ENCODE peak calls at places on chromosomes 4 and X, in eight cellular contexts. W is heart left ventricle, M is GM23248, L is right lobe of liver, O is heart right ventricle, P is A549, S is psoas muscle, T is BE2C. D is an unnamed sample. For H3K4me1, the result is how much of the 10 kb centered on the place peaks cover.

GRCh38 chrX:130874751-130875150 is 28.3 kb downstream of the ENOX2 start:
- DNase-seq in W (no peak), M (peak), L (no peak), O (no peak), P (no peak), S (no peak), T (no peak), D (no peak)

GRCh38 chrX:46959985-46960700 is 47.9 kb downstream of the JADE3 start:
- DNase-seq in W (no peak), M (peak), L (no peak), O (no peak), P (no peak), S (no peak), T (no peak), D (no peak)

GRCh38 chrX:31166416-31166815 is 94.6 kb upstream of the FTHL17 start:
- DNase-seq in W (no peak), M (no peak), L (no peak), O (no peak), P (no peak), S (no peak), T (no peak), D (no peak)

GRCh38 chrX:3548743-3549441 is 164.6 kb downstream of the PRKX start:
- DNase-seq in W (no peak), M (peak), L (no peak), O (no peak), P (peak), S (no peak), T (no peak), D (peak)

GRCh38 chrX:41076742-41077141 is 8.5 kb upstream of the USP9X start:
- DNase-seq in W (peak), M (no peak), L (no peak), O (no peak), P (no peak), S (no peak), T (no peak), D (no peak)

GRCh38 chr4:104163820-104164219 is 330.9 kb downstream of the CXXC4 start:
- DNase-seq in W (no peak), M (no peak), L (no peak), O (no peak), P (no peak), S (no peak), T (no peak), D (no peak)

GRCh38 chrX:10676239-10676971 is 56.0 kb upstream of the MID1 start:
- DNase-seq in W (no peak), M (peak), L (no peak), O (no peak), P (no peak), S (no peak), T (no peak), D (no peak)

GRCh38 chr4:38600575-38600974 is 63.4 kb upstream of the KLF3 start:
- DNase-seq in W (no peak), M (no peak), L (no peak), O (no peak), P (no peak), S (no peak), T (no peak), D (no peak)

GRCh38 chr4:610411-611261 is 14.7 kb upstream of the PDE6B start:
- DNase-seq in W (no peak), M (peak), L (no peak), O (no peak), P (peak), S (no peak), T (no peak), D (no peak)

GRCh38 chr4:76208005-76208765 is 5.4 kb downstream of the SCARB2 start:
- DNase-seq in W (peak), M (peak), L (peak), O (peak), P (no peak), S (peak), T (peak), D (no peak)

GRCh38 chr4:112448211-112448745 is 67.7 kb downstream of the NEUROG2 start:
- DNase-seq in W (no peak), M (peak), L (no peak), O (no peak), P (no peak), S (no peak), T (no peak), D (peak)

GRCh38 chr4:66169341-66169740 is 499.1 kb upstream of the EPHA5 start:
- DNase-seq in W (no peak), M (peak), L (no peak), O (no peak), P (no peak), S (no peak), T (peak), D (peak)

GRCh38 chr4:108170729-108171540 is 2.2 kb upstream of the LEF1 start:
- DNase-seq in W (no peak), M (no peak), L (no peak), O (no peak), P (no peak), S (no peak), T (no peak), D (no peak)

GRCh38 chr4:26022346-26022891 is 108.4 kb downstream of the SMIM20 start:
- DNase-seq in W (no peak), M (peak), L (no peak), O (no peak), P (peak), S (no peak), T (no peak), D (no peak)

GRCh38 chrX:124232523-124233201 is 99.8 kb upstream of the TEX13D start:
- DNase-seq in W (no peak), M (no peak), L (no peak), O (no peak), P (no peak), S (no peak), T (no peak), D (no peak)

DNA sequence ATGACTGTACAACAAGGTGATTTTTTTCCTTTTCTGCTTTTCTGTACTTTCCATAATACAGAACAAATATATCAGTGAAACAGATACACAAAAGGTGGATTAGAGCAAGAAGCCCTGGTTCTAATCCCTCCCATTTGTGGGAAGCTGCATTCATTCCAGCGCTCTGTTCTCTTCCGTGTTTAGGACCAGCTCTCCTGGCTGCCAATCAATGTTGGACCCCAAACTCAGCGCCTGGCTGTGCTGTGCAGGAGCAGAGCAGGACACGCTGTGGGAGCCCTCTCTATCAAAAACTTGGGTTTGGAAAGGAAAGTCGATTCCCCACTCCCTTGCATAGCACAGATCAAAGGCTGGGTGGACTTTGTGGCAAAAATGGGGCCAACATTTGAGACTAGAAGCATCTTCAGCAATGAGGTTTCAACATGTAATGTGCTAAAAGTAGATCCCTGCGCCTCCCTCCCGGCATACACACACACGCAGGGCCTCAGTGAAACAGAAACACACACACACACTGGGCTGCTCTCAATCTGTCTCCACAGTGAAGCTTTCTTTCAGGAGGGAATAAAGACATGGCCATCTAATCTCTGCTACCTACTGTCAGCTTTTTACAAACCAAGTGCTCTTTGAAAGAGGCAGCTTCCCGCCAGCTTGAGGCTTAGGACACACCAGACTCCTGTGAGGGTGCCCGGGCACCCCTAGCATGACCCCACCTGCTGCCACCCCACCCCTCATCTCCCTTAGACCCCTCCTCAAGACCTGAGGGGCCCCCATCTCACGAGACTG is 12.2 kb downstream of the WDR1 start:
- DNase-seq in W (no peak), M (peak), L (no peak), O (no peak), P (no peak), S (no peak), T (no peak), D (peak)
- H3K4me1 ChIP-seq in W (half or more), M (half or more), L (under half), O (under half), P (under half), S (half or more), T (under half), D (under half)

DNA sequence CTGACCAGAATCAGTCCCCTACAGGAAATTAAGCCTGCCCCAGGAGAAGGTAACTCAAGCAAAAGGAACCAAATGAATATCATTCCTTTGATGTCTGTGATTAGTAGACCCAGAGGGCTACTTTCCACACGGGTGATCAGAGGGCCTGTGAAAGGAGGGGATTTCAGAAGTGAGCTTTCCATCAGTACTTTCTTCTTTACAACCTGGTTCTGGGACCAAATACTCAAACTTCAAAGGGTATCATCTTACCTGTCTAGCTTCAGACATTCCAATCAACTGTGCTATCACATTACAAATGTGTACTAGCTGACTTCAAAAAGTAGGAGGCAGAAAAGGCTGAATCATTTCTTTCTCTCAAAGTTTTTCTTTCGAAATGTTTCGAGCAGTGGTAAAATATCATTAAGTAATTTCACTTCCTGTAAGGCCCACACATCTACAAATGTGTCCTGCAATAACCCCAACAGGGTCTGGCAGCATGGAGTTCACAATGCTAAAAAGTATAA is 23.9 kb downstream of the ACSL4 start:
- DNase-seq in W (no peak), M (peak), L (no peak), O (no peak), P (no peak), S (no peak), T (no peak), D (no peak)
- H3K4me1 ChIP-seq in W (under half), M (under half), L (under half), O (under half), P (under half), S (under half), T (under half), D (under half)

GRCh38 chrX:53294024-53294648 is 12.8 kb upstream of the IQSEC2 start:
- DNase-seq in W (no peak), M (peak), L (no peak), O (no peak), P (no peak), S (no peak), T (no peak), D (no peak)

GRCh38 chrX:53291596-53291995 is 10.2 kb upstream of the IQSEC2 start:
- DNase-seq in W (no peak), M (no peak), L (no peak), O (no peak), P (no peak), S (no peak), T (no peak), D (no peak)

GRCh38 chrX:53288173-53288572 is 6.8 kb upstream of the IQSEC2 start:
- DNase-seq in W (peak), M (no peak), L (no peak), O (peak), P (no peak), S (peak), T (peak), D (no peak)

GRCh38 chrX:53287493-53288138 is 6.2 kb upstream of the IQSEC2 start:
- DNase-seq in W (peak), M (peak), L (no peak), O (peak), P (no peak), S (peak), T (peak), D (no peak)

GRCh38 chrX:53290441-53291041 is 9.2 kb upstream of the IQSEC2 start:
- DNase-seq in W (no peak), M (no peak), L (no peak), O (no peak), P (no peak), S (peak), T (no peak), D (no peak)
- H3K4me1 ChIP-seq in W (under half), M (under half), L (under half), O (under half), P (under half), S (under half), T (under half), D (under half)

DNA sequence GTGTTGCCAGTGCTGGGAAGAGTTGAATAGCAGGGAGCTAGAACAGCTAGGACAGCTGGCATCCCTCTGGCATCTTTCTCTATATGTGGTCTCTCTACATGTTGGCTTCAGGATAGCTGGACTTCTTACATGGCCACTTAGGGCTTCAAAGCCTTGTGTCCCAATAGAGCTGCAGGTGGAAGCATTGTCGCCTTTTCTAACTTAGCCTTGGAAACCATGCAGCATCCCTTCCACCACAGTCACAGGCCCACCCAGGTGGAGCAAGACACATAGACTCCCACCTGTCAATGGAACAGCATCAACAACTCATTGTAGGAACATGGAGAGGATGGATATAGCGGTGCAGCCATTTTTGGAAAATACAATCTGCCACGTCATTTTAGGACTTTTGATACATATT is 149.0 kb downstream of the AASDH start:
- DNase-seq in W (no peak), M (no peak), L (no peak), O (no peak), P (no peak), S (no peak), T (no peak), D (no peak)
- H3K4me1 ChIP-seq in W (under half), M (under half), L (under half), O (under half), P (under half), S (under half), T (under half), D (under half)

DNA sequence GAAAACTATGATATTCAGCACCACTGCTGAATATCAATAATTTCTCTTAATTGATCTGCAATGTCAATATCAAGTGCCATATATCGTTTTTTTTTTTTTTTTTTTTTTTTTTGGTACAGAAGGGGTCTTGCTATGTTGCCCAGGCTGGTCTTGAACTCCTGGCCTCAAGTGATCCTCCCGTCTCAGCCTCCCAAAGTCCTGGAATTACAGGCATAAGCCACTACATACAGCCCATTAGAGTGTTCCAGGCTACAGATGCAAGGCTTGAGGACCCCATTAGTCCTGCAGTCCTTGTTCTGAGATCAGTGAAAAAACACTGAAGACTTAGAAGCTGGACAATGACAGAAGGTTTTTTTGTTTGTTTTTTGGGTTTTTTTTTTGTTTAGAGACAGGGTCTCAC is 48.3 kb downstream of the PPP3CA start:
- DNase-seq in W (no peak), M (no peak), L (no peak), O (no peak), P (no peak), S (no peak), T (no peak), D (no peak)
- H3K4me1 ChIP-seq in W (under half), M (under half), L (under half), O (under half), P (under half), S (under half), T (under half), D (under half)

GRCh38 chrX:71541546-71542022 is 8.7 kb downstream of the OGT start:
- DNase-seq in W (no peak), M (peak), L (no peak), O (no peak), P (no peak), S (no peak), T (no peak), D (no peak)

GRCh38 chrX:71540801-71541545 is 8.1 kb downstream of the OGT start:
- DNase-seq in W (no peak), M (no peak), L (no peak), O (no peak), P (no peak), S (no peak), T (no peak), D (no peak)

GRCh38 chrX:71542825-71543224 is 9.9 kb downstream of the OGT start:
- DNase-seq in W (no peak), M (peak), L (no peak), O (no peak), P (no peak), S (no peak), T (no peak), D (no peak)

GRCh38 chrX:71543316-71543715 is 10.4 kb downstream of the OGT start:
- DNase-seq in W (no peak), M (peak), L (no peak), O (no peak), P (peak), S (no peak), T (no peak), D (no peak)

DNA sequence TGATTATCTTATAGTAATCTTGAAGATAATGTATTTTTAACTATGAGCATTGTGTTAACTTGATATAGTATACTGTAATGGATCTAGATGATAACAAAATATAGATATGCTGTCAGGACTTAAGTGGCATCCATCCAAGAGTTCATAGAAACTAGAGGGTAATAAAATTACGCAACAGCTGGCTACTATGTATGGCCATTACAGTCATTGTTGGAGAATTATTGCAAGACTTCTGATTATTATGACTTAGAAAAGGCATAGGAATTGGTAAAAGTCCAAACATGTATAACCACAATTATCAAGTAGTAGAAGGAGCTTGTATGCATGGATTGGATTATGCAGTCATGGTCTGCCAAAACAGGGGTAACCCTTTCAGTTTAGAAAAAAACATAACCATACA is 9.5 kb downstream of the OGT start:
- DNase-seq in W (no peak), M (peak), L (no peak), O (no peak), P (no peak), S (no peak), T (no peak), D (no peak)
- H3K4me1 ChIP-seq in W (half or more), M (under half), L (under half), O (under half), P (half or more), S (under half), T (under half), D (under half)

DNA sequence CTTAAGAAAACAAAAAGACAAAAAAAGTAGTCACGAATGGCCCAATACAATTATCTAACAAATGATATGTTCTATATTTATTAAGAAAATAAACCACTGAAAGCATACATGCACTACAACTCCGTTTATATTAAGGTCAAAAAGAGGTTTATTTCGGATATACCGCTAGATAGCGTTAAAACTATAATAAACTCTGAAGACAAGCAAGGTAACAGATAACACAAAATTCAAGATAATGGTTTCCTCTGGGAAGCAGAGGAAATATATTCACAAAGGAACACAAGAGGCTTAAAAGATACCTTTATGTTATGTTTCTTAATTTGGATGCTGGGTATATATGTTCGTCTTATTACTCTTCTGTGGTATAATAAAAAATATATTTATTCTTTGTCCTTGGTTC is 4.7 kb upstream of the FAM200B start:
- DNase-seq in W (no peak), M (no peak), L (no peak), O (no peak), P (no peak), S (no peak), T (no peak), D (no peak)
- H3K4me1 ChIP-seq in W (under half), M (under half), L (under half), O (under half), P (under half), S (under half), T (under half), D (under half)

GRCh38 chr4:94410678-94411206 is 41.0 kb upstream of the PDLIM5 start:
- DNase-seq in W (peak), M (peak), L (peak), O (peak), P (peak), S (peak), T (peak), D (no peak)
- H3K4me1 ChIP-seq in W (half or more), M (half or more), L (under half), O (under half), P (half or more), S (under half), T (under half), D (under half)

D was measured in HAP-1.